ENCODE peak calls at places on chromosomes 3 and 15, in six cellular contexts. U is SK-N-SH, F is endothelial cell of umbilical vein, Y is GM12878, H is K562, D is H1. Q is an unnamed sample.
A peak's percentile ranks its signal among the peaks of the same experiment; 100 is the strongest.

GRCh38 chr3:127209840-127210653 is 17.1 kb downstream of the PRR23E start:
- DNase-seq in U (peak; percentile 73), F (no peak), Y (no peak), H (no peak), D (no peak), Q (no peak)

GRCh38 chr3:170178631-170179030 is 2.9 kb downstream of the PHC3 start:
- DNase-seq in U (no peak), F (no peak), Y (no peak), H (no peak), D (no peak), Q (no peak)

GRCh38 chr15:93033434-93034045 is 55.5 kb downstream of the RGMA start:
- DNase-seq in U (peak; percentile 19), F (no peak), Y (no peak), H (no peak), D (no peak), Q (no peak)

GRCh38 chr3:139187154-139187553 is 142.5 kb upstream of the PRR23C start:
- DNase-seq in U (no peak), F (peak; percentile 8), Y (no peak), H (no peak), D (no peak), Q (no peak)

GRCh38 chr3:42710323-42711021 is 7.9 kb upstream of the HHATL start:
- DNase-seq in U (no peak), F (no peak), Y (no peak), H (no peak), D (no peak), Q (no peak)

GRCh38 chr3:62833538-62833937 is 41.7 kb downstream of the CADPS start:
- DNase-seq in U (peak; percentile 11), F (no peak), Y (no peak), H (peak; percentile 1), D (no peak), Q (no peak)

GRCh38 chr3:64685800-64686445 is 1.9 kb downstream of the ADAMTS9 start:
- DNase-seq in U (peak; percentile 84), F (peak; percentile 96), Y (no peak), H (peak; percentile 42), D (no peak), Q (no peak)

GRCh38 chr3:65483475-65483874 is 555.2 kb downstream of the MAGI1 start:
- DNase-seq in U (no peak), F (peak; percentile 93), Y (no peak), H (no peak), D (no peak), Q (no peak)

GRCh38 chr3:158794936-158795518 is 6.8 kb upstream of the MFSD1 start:
- DNase-seq in U (peak; percentile 20), F (peak; percentile 31), Y (no peak), H (peak; percentile 66), D (no peak), Q (no peak)

GRCh38 chr15:61195116-61196002 is 33.7 kb downstream of the RORA start:
- DNase-seq in U (peak; percentile 39), F (peak; percentile 49), Y (peak; percentile 7), H (peak; percentile 60), D (no peak), Q (peak; percentile 51)

GRCh38 chr3:169285057-169285990 is 378.2 kb downstream of the MECOM start:
- DNase-seq in U (no peak), F (no peak), Y (no peak), H (no peak), D (no peak), Q (no peak)

GRCh38 chr15:38538328-38539007 is 26.1 kb downstream of the RASGRP1 start:
- DNase-seq in U (no peak), F (no peak), Y (no peak), H (no peak), D (no peak), Q (no peak)

GRCh38 chr3:45226206-45226915 is at the start of gene TMEM158:
- DNase-seq in U (peak; percentile 97), F (peak; percentile 40), Y (no peak), H (peak; percentile 95), D (no peak), Q (no peak)

GRCh38 chr3:17144665-17144993 is 259.9 kb downstream of the PLCL2 start:
- DNase-seq in U (no peak), F (no peak), Y (no peak), H (no peak), D (no peak), Q (no peak)

GRCh38 chr3:192224634-192225033 is 502.7 kb downstream of the FGF12 start:
- DNase-seq in U (no peak), F (no peak), Y (no peak), H (no peak), D (no peak), Q (no peak)

GRCh38 chr3:37712918-37713819 is 148.5 kb upstream of the CTDSPL start:
- DNase-seq in U (no peak), F (peak; percentile 79), Y (no peak), H (no peak), D (no peak), Q (no peak)

GRCh38 chr15:98900382-98900781 is 107.2 kb downstream of the PGPEP1L start:
- DNase-seq in U (no peak), F (no peak), Y (no peak), H (no peak), D (no peak), Q (no peak)

GRCh38 chr15:80041497-80042253 is 17.8 kb upstream of the ZFAND6 start:
- DNase-seq in U (no peak), F (no peak), Y (no peak), H (no peak), D (no peak), Q (no peak)

GRCh38 chr3:23004971-23005370 is 198.2 kb upstream of the UBE2E2 start:
- DNase-seq in U (no peak), F (no peak), Y (no peak), H (no peak), D (no peak), Q (no peak)

GRCh38 chr3:42936157-42936981 is 30.4 kb downstream of the ZNF662 start:
- DNase-seq in U (no peak), F (no peak), Y (no peak), H (peak; percentile 19), D (no peak), Q (no peak)

GRCh38 chr15:74400313-74400850 is 32.9 kb upstream of the CYP11A1 start:
- DNase-seq in U (no peak), F (no peak), Y (no peak), H (no peak), D (no peak), Q (no peak)

GRCh38 chr15:90261811-90262210 is 3.7 kb upstream of the NGRN start:
- DNase-seq in U (no peak), F (peak; percentile 92), Y (no peak), H (no peak), D (no peak), Q (no peak)

GRCh38 chr3:146125946-146126345 is 35.0 kb downstream of the PLOD2 start:
- DNase-seq in U (no peak), F (peak; percentile 65), Y (no peak), H (no peak), D (no peak), Q (no peak)

GRCh38 chr3:169869484-169870304 is at the start of gene LRRC31:
- DNase-seq in U (no peak), F (no peak), Y (no peak), H (no peak), D (no peak), Q (no peak)

GRCh38 chr3:112505907-112506306 is 6.6 kb upstream of the BTLA start:
- DNase-seq in U (no peak), F (no peak), Y (no peak), H (no peak), D (no peak), Q (no peak)
- H3K9ac ChIP-seq in U (no peak overlapping the region), F (no peak overlapping the region), Y (no peak overlapping the region), H (no peak overlapping the region), D (no peak overlapping the region), Q (no peak overlapping the region)

GRCh38 chr3:25297667-25298585 is 130.1 kb upstream of the RARB start:
- DNase-seq in U (no peak), F (peak; percentile 37), Y (no peak), H (no peak), D (no peak), Q (no peak)
- H3K27ac ChIP-seq in U (no peak overlapping the region), F (no peak overlapping the region), Y (no peak overlapping the region), H (no peak overlapping the region), D (no peak overlapping the region), Q (no peak overlapping the region)

GRCh38 chr3:4750306-4751056 is 228.8 kb upstream of the BHLHE40 start:
- DNase-seq in U (no peak), F (peak; percentile 91), Y (no peak), H (no peak), D (no peak), Q (no peak)
- TF ChIP-seq POLR2AphosphoS5 in U (no peak), F (no peak), Y (peak; percentile 74), H (no peak), D (no peak), Q (no peak)

GRCh38 chr3:100317928-100318327 is 16.6 kb upstream of the NIT2 start:
- DNase-seq in U (no peak), F (no peak), Y (no peak), H (no peak), D (no peak), Q (no peak)

GRCh38 chr3:100319951-100320350 is 14.6 kb upstream of the NIT2 start:
- DNase-seq in U (no peak), F (no peak), Y (no peak), H (no peak), D (no peak), Q (no peak)

GRCh38 chr3:100311011-100311410 is 23.5 kb upstream of the NIT2 start:
- DNase-seq in U (no peak), F (no peak), Y (no peak), H (no peak), D (no peak), Q (no peak)

DNA sequence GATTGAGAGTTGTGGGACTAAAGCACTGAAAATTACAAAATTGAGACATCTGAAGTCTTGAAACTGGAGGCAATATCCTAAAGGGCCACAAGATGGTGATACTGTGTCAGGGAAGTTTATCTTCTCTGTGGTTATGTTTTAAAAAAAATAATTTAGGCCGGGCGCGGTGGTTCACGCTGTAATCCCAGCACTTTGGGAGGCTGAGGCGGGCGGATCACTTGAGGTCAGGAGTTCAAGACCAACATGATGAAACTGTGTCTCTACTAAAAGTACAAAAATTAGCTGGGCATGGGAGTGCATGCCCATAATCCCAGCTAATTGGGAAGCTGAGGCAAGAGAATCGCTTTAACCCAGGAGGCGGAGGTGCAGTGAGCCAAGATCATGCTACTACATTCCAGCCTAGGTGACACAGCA is 17.9 kb upstream of the NIT2 start:
- DNase-seq in U (peak; percentile 45), F (peak; percentile 64), Y (no peak), H (peak; percentile 68), D (no peak), Q (peak; percentile 64)
- H3K9ac ChIP-seq in U (no peak overlapping the region), F (no peak overlapping the region), Y (no peak overlapping the region), H (no peak overlapping the region), D (no peak overlapping the region), Q (no peak overlapping the region)

DNA sequence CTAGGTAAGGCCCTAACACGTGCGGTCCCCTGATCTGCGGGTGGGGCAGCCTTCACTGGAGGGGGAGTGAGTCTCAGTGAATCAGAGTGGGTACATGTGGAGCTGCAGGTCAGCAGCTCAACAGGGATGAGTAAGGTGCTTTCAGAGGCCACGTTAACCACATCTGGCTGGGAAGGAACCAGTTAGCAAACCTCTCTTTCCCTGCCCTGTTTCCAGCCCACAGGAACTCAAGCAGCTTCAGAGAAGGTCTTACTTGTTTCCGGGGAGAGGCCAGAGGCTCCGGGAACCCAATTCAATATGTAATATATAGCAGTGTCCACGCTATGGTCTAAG is 175.3 kb downstream of the XXYLT1 start:
- DNase-seq in U (no peak), F (no peak), Y (no peak), H (no peak), D (no peak), Q (no peak)
- H3K27ac ChIP-seq in U (no peak overlapping the region), F (no peak overlapping the region), Y (peak overlapping the region; percentile 62), H (no peak overlapping the region), D (no peak overlapping the region), Q (no peak overlapping the region)

Q was measured in SK-N-MC.